ENCODE peak calls at places on chromosomes 13 and 19, in four cellular contexts. B is GM23338, G is astrocyte, J is OCI-LY7. R is an unnamed sample.

GRCh38 chr19:42088471-42089190 is 12.7 kb downstream of the ZNF574 start:
- DNase-seq in G (peak; percentile 78), J (no peak), B (no peak), R (no peak)

GRCh38 chr19:40750035-40750284 is 317 bp downstream of the ACTMAP start:
- DNase-seq in G (no peak), B (no peak), J (no peak), R (no peak)

GRCh38 chr13:106391271-106391670 is 144.2 kb downstream of the EFNB2 start:
- DNase-seq in G (no peak), B (no peak), J (no peak), R (no peak)

GRCh38 chr13:103965506-103966243 is 899.5 kb upstream of the SLC10A2 start:
- DNase-seq in J (no peak), G (no peak), B (no peak), R (no peak)

GRCh38 chr13:93066187-93066586 is 160.4 kb upstream of the GPC6 start:
- DNase-seq in J (no peak), G (peak; percentile 94), B (no peak), R (no peak)

GRCh38 chr19:41958367-41959055 is 610 bp downstream of the RABAC1 start:
- DNase-seq in G (peak; percentile 58), J (peak; percentile 81), B (peak; percentile 96), R (peak; percentile 76)

GRCh38 chr13:52922961-52923360 is 74.5 kb upstream of the PCDH8 start:
- DNase-seq in B (no peak), J (no peak), G (no peak), R (no peak)

GRCh38 chr13:87677334-87678234 is 6.4 kb downstream of the SLITRK5 start:
- DNase-seq in G (no peak), J (peak; percentile 94), B (peak; percentile 72), R (no peak)

GRCh38 chr19:46898731-46899130 is 37.9 kb downstream of the ARHGAP35 start:
- DNase-seq in G (peak; percentile 91), J (no peak), B (peak; percentile 33), R (no peak)

GRCh38 chr13:105343134-105343806 is 1192.2 kb downstream of the EFNB2 start:
- DNase-seq in G (peak; percentile 70), B (no peak), J (no peak), R (peak; percentile 43)

GRCh38 chr19:19537321-19538048 is 580 bp upstream of the CILP2 start:
- DNase-seq in G (no peak), B (peak; percentile 64), J (no peak), R (no peak)

GRCh38 chr19:4660181-4660791 is 9.9 kb downstream of the MYDGF start:
- DNase-seq in B (peak; percentile 79), J (peak; percentile 36), G (no peak), R (peak; percentile 53)

GRCh38 chr13:51980918-51981317 is 30.3 kb downstream of the ATP7B start:
- DNase-seq in J (no peak), G (no peak), B (no peak), R (no peak)

GRCh38 chr19:46693760-46694159 is 23.2 kb downstream of the PRKD2 start:
- DNase-seq in B (no peak), G (no peak), J (no peak), R (no peak)

GRCh38 chr13:45950343-45950995 is 98.9 kb upstream of the SIAH3 start:
- DNase-seq in B (no peak), G (no peak), J (no peak), R (no peak)

GRCh38 chr13:66835040-66835628 is 395.0 kb downstream of the PCDH9 start:
- DNase-seq in J (no peak), B (no peak), G (peak; percentile 18), R (no peak)

GRCh38 chr19:7512400-7512851 is 3.5 kb upstream of the ZNF358 start:
- DNase-seq in G (no peak), J (no peak), B (peak; percentile 53), R (no peak)

GRCh38 chr13:100230813-100231575 is 142.1 kb downstream of the PCCA start:
- DNase-seq in J (no peak), G (no peak), B (no peak), R (no peak)

GRCh38 chr19:46886546-46887239 is 25.9 kb downstream of the ARHGAP35 start:
- DNase-seq in J (no peak), B (no peak), G (peak; percentile 63), R (no peak)

GRCh38 chr19:35754365-35755139 is 2.3 kb downstream of the HSPB6 start:
- DNase-seq in B (no peak), J (no peak), G (no peak), R (no peak)

GRCh38 chr13:96052655-96053002 is 572 bp downstream of the UGGT2 start:
- DNase-seq in G (peak; percentile 70), J (no peak), B (peak; percentile 44), R (no peak)

GRCh38 chr13:50377726-50378270 is 362.6 kb downstream of the KCNRG start:
- DNase-seq in G (no peak), B (peak; percentile 46), J (no peak), R (no peak)

GRCh38 chr19:16351133-16351809 is 26.6 kb downstream of the KLF2 start:
- DNase-seq in G (peak; percentile 42), B (no peak), J (no peak), R (no peak)

DNA sequence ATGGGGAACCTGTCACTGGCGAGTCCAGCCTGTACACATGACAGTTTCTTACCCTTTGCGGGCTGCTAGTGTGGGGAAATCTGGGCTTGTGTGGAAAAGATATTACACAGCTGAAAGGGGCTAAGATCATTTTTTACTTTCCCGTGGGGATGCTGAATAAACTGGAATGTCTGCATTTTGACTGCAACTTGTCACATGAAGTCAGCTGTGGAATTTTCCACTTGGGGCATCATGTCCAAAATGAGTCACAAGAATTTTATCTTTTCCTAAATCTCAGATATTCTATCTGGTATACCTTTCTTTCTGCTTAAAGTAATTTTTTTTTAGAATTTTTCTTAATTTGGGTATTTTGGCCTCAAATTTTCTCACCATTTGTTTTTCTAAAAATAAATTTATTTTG is 170.4 kb downstream of the IRS2 start:
- DNase-seq in B (no peak), J (no peak), G (no peak), R (no peak)
- H3K36me3 ChIP-seq in B (no peaks in the 10 kb centered on the region), J (no peaks in the 10 kb centered on the region), G (no peaks in the 10 kb centered on the region), R (peaks cover 11% of the 10 kb centered on the region)

GRCh38 chr13:86569974-86570373 is 770.8 kb upstream of the SLITRK6 start:
- DNase-seq in J (no peak), G (no peak), B (no peak), R (no peak)
- H4K20me1 ChIP-seq in J (no peaks in the 10 kb centered on the region), G (no peaks in the 10 kb centered on the region), B (no peaks in the 10 kb centered on the region), R (no peaks in the 10 kb centered on the region)

GRCh38 chr19:49861541-49862410 is 5.6 kb downstream of the PNKP start:
- DNase-seq in G (no peak), B (no peak), J (no peak), R (no peak)
- H3K36me3 ChIP-seq in G (peaks cover 16% of the 10 kb centered on the region), B (peaks cover 15% of the 10 kb centered on the region), J (peaks cover 81% of the 10 kb centered on the region), R (peaks cover 82% of the 10 kb centered on the region)

GRCh38 chr19:1837222-1837565 is 11.1 kb downstream of the REXO1 start:
- DNase-seq in J (no peak), G (no peak), B (no peak), R (no peak)
- H4K20me1 ChIP-seq in J (no peaks in the 10 kb centered on the region), G (peaks cover 97% of the 10 kb centered on the region), B (peaks cover 12% of the 10 kb centered on the region), R (peaks cover 90% of the 10 kb centered on the region)

GRCh38 chr19:2215281-2215751 is 20.8 kb downstream of the PLEKHJ1 start:
- DNase-seq in G (no peak), J (no peak), B (peak; percentile 47), R (no peak)

GRCh38 chr19:2210987-2211740 is 25.0 kb downstream of the PLEKHJ1 start:
- DNase-seq in J (no peak), G (no peak), B (no peak), R (no peak)

GRCh38 chr19:2212861-2213711 is 23.0 kb downstream of the PLEKHJ1 start:
- DNase-seq in G (no peak), J (no peak), B (no peak), R (no peak)

GRCh38 chr19:2214253-2214652 is 21.9 kb downstream of the PLEKHJ1 start:
- DNase-seq in J (no peak), B (no peak), G (no peak), R (no peak)

DNA sequence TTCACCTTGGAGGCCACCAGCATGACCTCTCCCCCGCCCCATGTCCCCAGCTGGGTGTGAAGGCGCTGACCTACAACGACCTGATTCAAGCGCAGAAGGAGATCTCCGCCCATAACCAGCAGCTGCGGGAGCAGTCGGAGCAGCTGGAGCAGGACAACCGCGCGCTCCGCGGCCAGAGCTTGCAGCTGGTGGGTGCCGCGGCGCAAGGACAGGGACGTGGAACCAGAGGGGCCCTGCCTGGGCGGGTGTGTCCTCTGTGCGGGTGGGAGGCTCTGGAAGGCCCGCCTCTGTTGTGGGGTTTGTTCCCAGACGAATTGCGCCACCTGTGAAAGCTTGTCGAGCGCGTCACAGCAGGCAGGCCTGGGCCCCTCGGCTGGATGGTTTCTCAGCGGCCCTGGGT is 22.3 kb downstream of the PLEKHJ1 start:
- DNase-seq in B (no peak), J (no peak), G (no peak), R (no peak)
- H3K36me3 ChIP-seq in B (peaks cover 12% of the 10 kb centered on the region), J (peaks cover 92% of the 10 kb centered on the region), G (peaks cover 19% of the 10 kb centered on the region), R (peaks cover 96% of the 10 kb centered on the region)

GRCh38 chr19:5968431-5969373 is 9.2 kb downstream of the RANBP3 start:
- DNase-seq in G (peak; percentile 25), B (peak; percentile 72), J (peak; percentile 34), R (no peak)
- H4K20me1 ChIP-seq in G (peaks cover 98% of the 10 kb centered on the region), B (peaks cover 81% of the 10 kb centered on the region), J (peaks cover 49% of the 10 kb centered on the region), R (peaks cover 97% of the 10 kb centered on the region)

DNA sequence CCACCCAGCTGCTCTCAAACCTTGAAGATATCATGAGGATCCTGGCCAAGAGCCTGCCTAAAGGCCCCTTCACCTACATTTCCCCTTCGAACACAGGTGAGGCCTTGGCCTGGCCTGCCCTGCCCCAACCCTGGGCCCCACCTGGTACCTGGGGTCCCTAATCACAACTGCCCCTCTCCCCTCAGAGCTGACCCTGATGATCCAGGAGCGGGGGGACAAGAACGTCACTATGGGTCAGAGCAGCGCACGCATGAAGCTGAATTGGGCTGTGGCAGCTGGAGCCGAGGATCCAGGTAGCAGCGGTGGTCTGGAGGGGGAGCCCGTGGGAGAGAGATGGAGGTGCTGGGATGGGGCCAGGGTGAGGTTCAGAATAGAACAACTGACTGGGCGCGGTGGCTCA is 17.7 kb downstream of the DDX39A start:
- DNase-seq in J (no peak), G (no peak), B (no peak), R (no peak)
- H3K36me3 ChIP-seq in J (peaks cover 44% of the 10 kb centered on the region), G (no peaks in the 10 kb centered on the region), B (no peaks in the 10 kb centered on the region), R (peaks cover 3% of the 10 kb centered on the region)

DNA sequence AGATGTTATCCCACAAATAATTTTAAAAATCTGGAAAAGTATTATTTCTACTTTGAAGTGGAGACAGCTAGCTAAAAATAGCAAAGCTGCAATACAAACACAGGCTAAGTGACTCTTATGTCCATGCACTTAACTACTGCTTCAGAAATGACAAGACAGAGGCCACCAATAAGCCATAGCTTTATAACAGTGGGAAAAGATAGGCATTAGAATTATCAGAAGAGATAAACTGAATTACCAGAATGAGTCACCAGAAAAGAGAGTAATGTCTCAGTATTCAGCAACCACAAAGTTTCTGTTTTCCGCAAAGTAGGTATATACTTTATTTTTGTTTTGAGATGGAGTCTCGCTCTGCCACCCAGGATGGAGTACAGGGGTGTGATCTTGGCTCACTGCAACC is 17.1 kb downstream of the CLN5 start:
- DNase-seq in G (no peak), B (no peak), J (no peak), R (no peak)
- H4K20me1 ChIP-seq in G (peaks cover 60% of the 10 kb centered on the region), B (peaks cover 11% of the 10 kb centered on the region), J (peaks cover 8% of the 10 kb centered on the region), R (peaks cover 26% of the 10 kb centered on the region)

GRCh38 chr13:43942301-43942700 is 62.6 kb downstream of the LACC1 start:
- DNase-seq in J (no peak), G (peak; percentile 37), B (no peak), R (no peak)
- H3K36me3 ChIP-seq in J (no peaks in the 10 kb centered on the region), G (no peaks in the 10 kb centered on the region), B (no peaks in the 10 kb centered on the region), R (no peaks in the 10 kb centered on the region)

R was measured in DND-41.